ENCODE peak calls at places on chromosomes 13 and 19, in eight cellular contexts. Q is myocyte; C is CD8-positive, alpha-beta T cell; Z is nephron progenitor cell; U is stimulated activated CD4-positive, alpha-beta T cell treated with anti-CD3 and anti-CD28 coated beads, Interleukin-2, amount 100 ng/mL, for 48 hours; N is mesenteric fat pad; L is mucosa of descending colon; A is heart right ventricle. T is an unnamed sample.

GRCh38 chr19:45406165-45406956 is at the start of gene POLR1G:
- DNase-seq in Q (peak), C (peak), Z (peak), U (peak), N (no peak), L (peak), A (peak), T (peak)

GRCh38 chr13:28684257-28684656 is 25.3 kb downstream of the POMP start:
- DNase-seq in Q (no peak), C (no peak), Z (peak), U (no peak), N (no peak), L (peak), A (no peak), T (peak)

GRCh38 chr19:3366104-3366760 is at the start of gene NFIC:
- DNase-seq in Q (peak), C (no peak), Z (no peak), U (peak), N (no peak), L (peak), A (peak), T (peak)

GRCh38 chr19:45643024-45643926 is 4.1 kb upstream of the EML2 start:
- DNase-seq in Q (peak), C (peak), Z (peak), U (peak), N (peak), L (peak), A (peak), T (peak)

GRCh38 chr13:94549241-94550029 is 46.5 kb downstream of the TGDS start:
- DNase-seq in Q (peak), C (peak), Z (peak), U (peak), N (peak), L (peak), A (peak), T (peak)

GRCh38 chr19:30718728-30719127 is 346.5 kb downstream of the ZNF536 start:
- DNase-seq in Q (no peak), C (no peak), Z (peak), U (no peak), N (peak), L (no peak), A (peak), T (no peak)

GRCh38 chr19:19657397-19657783 is 6.1 kb downstream of the ATP13A1 start:
- DNase-seq in Q (no peak), C (no peak), Z (no peak), U (no peak), N (no peak), L (peak), A (no peak), T (no peak)

GRCh38 chr13:71797487-71797886 is 69.5 kb downstream of the DACH1 start:
- DNase-seq in Q (no peak), C (no peak), Z (peak), U (no peak), N (no peak), L (no peak), A (no peak), T (no peak)

GRCh38 chr13:36193151-36193855 is 21.1 kb downstream of the SOHLH2 start:
- DNase-seq in Q (peak), C (no peak), Z (no peak), U (no peak), N (no peak), L (no peak), A (no peak), T (no peak)

GRCh38 chr19:29662604-29663404 is 2.5 kb upstream of the PLEKHF1 start:
- DNase-seq in Q (peak), C (no peak), Z (no peak), U (no peak), N (no peak), L (peak), A (peak), T (peak)

GRCh38 chr13:96500953-96501352 is 411.0 kb downstream of the HS6ST3 start:
- DNase-seq in Q (no peak), C (no peak), Z (no peak), U (no peak), N (no peak), L (no peak), A (no peak), T (no peak)

GRCh38 chr13:27455331-27455855 is 5.0 kb upstream of the MTIF3 start:
- DNase-seq in Q (no peak), C (no peak), Z (no peak), U (peak), N (no peak), L (no peak), A (no peak), T (no peak)

GRCh38 chr19:17829855-17830566 is 8.7 kb upstream of the INSL3 start:
- DNase-seq in Q (no peak), C (no peak), Z (peak), U (no peak), N (no peak), L (no peak), A (no peak), T (no peak)

GRCh38 chr19:46744005-46744691 is 1.7 kb upstream of the FKRP start:
- DNase-seq in Q (no peak), C (no peak), Z (no peak), U (no peak), N (no peak), L (no peak), A (no peak), T (no peak)

GRCh38 chr13:52127378-52127777 is 1.5 kb downstream of the NEK5 start:
- DNase-seq in Q (no peak), C (no peak), Z (no peak), U (no peak), N (no peak), L (no peak), A (no peak), T (no peak)

GRCh38 chr19:11246941-11247340 is 7.5 kb downstream of the ANGPTL8 start:
- DNase-seq in Q (no peak), C (no peak), Z (no peak), U (no peak), N (no peak), L (no peak), A (no peak), T (no peak)

GRCh38 chr19:35214766-35215422 is 13.6 kb downstream of the FAM187B start:
- DNase-seq in Q (no peak), C (no peak), Z (no peak), U (no peak), N (no peak), L (no peak), A (no peak), T (no peak)

GRCh38 chr13:36875955-36876354 is 44.1 kb downstream of the SMAD9 start:
- DNase-seq in Q (no peak), C (no peak), Z (no peak), U (no peak), N (no peak), L (no peak), A (no peak), T (no peak)

GRCh38 chr13:35479223-35479536 is 2.7 kb upstream of the MAB21L1 start:
- DNase-seq in Q (no peak), C (no peak), Z (no peak), U (no peak), N (no peak), L (no peak), A (no peak), T (no peak)